ENCODE peak calls at places on chromosomes 5 and 9, in four cellular contexts. One of them, this sample, is unnamed.

GRCh38 chr5:69084903-69085302 is 8.9 kb upstream of the SLC30A5 start:
- DNase-seq in pancreas: no peak
- DNase-seq in T-helper 22 cell: no peak
- DNase-seq in cardiac fibroblast: no peak
- DNase-seq in this sample: no peak

GRCh38 chr5:139426222-139426885 is 13.0 kb downstream of the DNAJC18 start:
- DNase-seq in cardiac fibroblast: peak
- DNase-seq in T-helper 22 cell: no peak
- DNase-seq in pancreas: no peak
- DNase-seq in this sample: peak

GRCh38 chr5:172410160-172410559 is 44.2 kb downstream of the SH3PXD2B start:
- DNase-seq in pancreas: no peak
- DNase-seq in T-helper 22 cell: no peak
- DNase-seq in cardiac fibroblast: no peak
- DNase-seq in this sample: peak

GRCh38 chr5:150636391-150637244 is 3.8 kb upstream of the SYNPO start:
- DNase-seq in T-helper 22 cell: no peak
- DNase-seq in pancreas: peak
- DNase-seq in cardiac fibroblast: peak
- DNase-seq in this sample: peak

GRCh38 chr5:1005904-1006655 is 2.5 kb upstream of the NKD2 start:
- DNase-seq in pancreas: peak
- DNase-seq in T-helper 22 cell: no peak
- DNase-seq in cardiac fibroblast: no peak
- DNase-seq in this sample: no peak

GRCh38 chr5:76209297-76209696 is 126.1 kb downstream of the SV2C start:
- DNase-seq in T-helper 22 cell: no peak
- DNase-seq in cardiac fibroblast: no peak
- DNase-seq in pancreas: no peak
- DNase-seq in this sample: no peak

GRCh38 chr5:88555658-88556057 is 287.0 kb upstream of the TMEM161B start:
- DNase-seq in cardiac fibroblast: no peak
- DNase-seq in T-helper 22 cell: no peak
- DNase-seq in pancreas: no peak
- DNase-seq in this sample: no peak

GRCh38 chr9:20314981-20315380 is 307.3 kb downstream of the MLLT3 start:
- DNase-seq in pancreas: no peak
- DNase-seq in T-helper 22 cell: no peak
- DNase-seq in cardiac fibroblast: no peak
- DNase-seq in this sample: no peak

GRCh38 chr5:147737921-147738320 is 44.6 kb downstream of the JAKMIP2 start:
- DNase-seq in pancreas: no peak
- DNase-seq in cardiac fibroblast: no peak
- DNase-seq in T-helper 22 cell: no peak
- DNase-seq in this sample: no peak

GRCh38 chr9:117706421-117707150 is 2.4 kb downstream of the TLR4 start:
- DNase-seq in pancreas: no peak
- DNase-seq in T-helper 22 cell: no peak
- DNase-seq in cardiac fibroblast: peak
- DNase-seq in this sample: no peak

GRCh38 chr5:15808577-15808976 is 308.6 kb downstream of the FBXL7 start:
- DNase-seq in cardiac fibroblast: no peak
- DNase-seq in T-helper 22 cell: no peak
- DNase-seq in pancreas: no peak
- DNase-seq in this sample: no peak

GRCh38 chr9:78985084-78985738 is 586.6 kb upstream of the TLE4 start:
- DNase-seq in pancreas: no peak
- DNase-seq in cardiac fibroblast: no peak
- DNase-seq in T-helper 22 cell: no peak
- DNase-seq in this sample: peak

GRCh38 chr9:137194909-137195308 is 5.6 kb downstream of the TPRN start:
- DNase-seq in T-helper 22 cell: no peak
- DNase-seq in pancreas: peak
- DNase-seq in cardiac fibroblast: no peak
- DNase-seq in this sample: no peak

GRCh38 chr5:93681432-93681831 is 60.0 kb downstream of the POU5F2 start:
- DNase-seq in T-helper 22 cell: no peak
- DNase-seq in pancreas: no peak
- DNase-seq in cardiac fibroblast: peak
- DNase-seq in this sample: no peak

GRCh38 chr9:108269421-108269820 is 586.4 kb downstream of the ACTL7B start:
- DNase-seq in pancreas: no peak
- DNase-seq in cardiac fibroblast: no peak
- DNase-seq in T-helper 22 cell: no peak
- DNase-seq in this sample: no peak

GRCh38 chr9:138003485-138004190 is 126.1 kb downstream of the CACNA1B start:
- DNase-seq in pancreas: no peak
- DNase-seq in T-helper 22 cell: no peak
- DNase-seq in cardiac fibroblast: no peak
- DNase-seq in this sample: no peak

GRCh38 chr9:5851445-5851844 is 18.5 kb upstream of the ERMP1 start:
- DNase-seq in cardiac fibroblast: peak
- DNase-seq in T-helper 22 cell: no peak
- DNase-seq in pancreas: no peak
- DNase-seq in this sample: peak

GRCh38 chr5:135651156-135651555 is 72.4 kb upstream of the CXCL14 start:
- DNase-seq in cardiac fibroblast: no peak
- DNase-seq in T-helper 22 cell: no peak
- DNase-seq in pancreas: no peak
- DNase-seq in this sample: peak

GRCh38 chr5:137758719-137759312 is 4.7 kb upstream of the HNRNPA0 start:
- DNase-seq in cardiac fibroblast: no peak
- DNase-seq in T-helper 22 cell: no peak
- DNase-seq in pancreas: no peak
- DNase-seq in this sample: peak

GRCh38 chr9:80649001-80649420 is 1040.3 kb downstream of the TLE1 start:
- DNase-seq in cardiac fibroblast: peak
- DNase-seq in T-helper 22 cell: no peak
- DNase-seq in pancreas: no peak
- DNase-seq in this sample: peak

GRCh38 chr9:127968717-127969383 is 11.9 kb downstream of the EEIG1 start:
- DNase-seq in pancreas: peak
- DNase-seq in T-helper 22 cell: no peak
- DNase-seq in cardiac fibroblast: peak
- DNase-seq in this sample: peak

GRCh38 chr5:155665371-155665770 is 651.8 kb downstream of the KIF4B start:
- DNase-seq in pancreas: no peak
- DNase-seq in cardiac fibroblast: no peak
- DNase-seq in T-helper 22 cell: no peak
- DNase-seq in this sample: peak

GRCh38 chr5:136907371-136907770 is 542.0 kb upstream of the TRPC7 start:
- DNase-seq in T-helper 22 cell: no peak
- DNase-seq in cardiac fibroblast: no peak
- DNase-seq in pancreas: no peak
- DNase-seq in this sample: no peak

GRCh38 chr9:6902423-6902822 is 144.7 kb downstream of the KDM4C start:
- DNase-seq in cardiac fibroblast: peak
- DNase-seq in T-helper 22 cell: no peak
- DNase-seq in pancreas: no peak
- DNase-seq in this sample: peak

GRCh38 chr5:2371419-2371710 is 380.1 kb downstream of the IRX2 start:
- DNase-seq in cardiac fibroblast: no peak
- DNase-seq in T-helper 22 cell: no peak
- DNase-seq in pancreas: no peak
- DNase-seq in this sample: no peak